ENCODE peak calls at places on chromosomes 4 and X, in five cellular contexts. P is T-helper 2 cell, J is NCI-H2081, H is kidney epithelial cell, F is HAP-1. Y is an unnamed sample.

GRCh38 chrX:139560221-139560620 is 29.7 kb downstream of the F9 start:
- DNase-seq in P (no peak), J (no peak), H (no peak), F (no peak), Y (peak)

GRCh38 chr4:39591290-39591689 is 47.4 kb downstream of the SMIM14 start:
- DNase-seq in P (no peak), J (no peak), H (no peak), F (no peak), Y (peak)

GRCh38 chr4:155687380-155687982 is 20.8 kb downstream of the GUCY1A1 start:
- DNase-seq in P (no peak), J (peak), H (no peak), F (no peak), Y (no peak)

GRCh38 chr4:150209140-150209829 is 131.0 kb downstream of the DCLK2 start:
- DNase-seq in P (no peak), J (no peak), H (no peak), F (peak), Y (peak)

GRCh38 chrX:105191878-105192277 is 28.6 kb downstream of the TEX13A start:
- DNase-seq in P (no peak), J (peak), H (no peak), F (no peak), Y (no peak)

GRCh38 chr4:104860227-104861123 is 286.2 kb upstream of the TET2 start:
- DNase-seq in P (no peak), J (peak), H (peak), F (peak), Y (peak)

GRCh38 chr4:176627916-176628315 is 164.8 kb downstream of the VEGFC start:
- DNase-seq in P (no peak), J (no peak), H (no peak), F (no peak), Y (no peak)

GRCh38 chr4:101563126-101563525 is 215.8 kb upstream of the PPP3CA start:
- DNase-seq in P (no peak), J (no peak), H (no peak), F (no peak), Y (no peak)

GRCh38 chrX:149286940-149287349 is 218.2 kb downstream of the IDS start:
- DNase-seq in P (peak), J (peak), H (no peak), F (peak), Y (peak)

GRCh38 chr4:166594326-166594946 is 639.9 kb downstream of the SPOCK3 start:
- DNase-seq in P (no peak), J (peak), H (peak), F (peak), Y (peak)

Y was measured in HT1080.